ENCODE peak calls at places on chromosomes 3 and 15, in eight cellular contexts. C is midbrain; E is activated gamma-delta T cell treated with Interleukin-2 at 50 U/mL for 16 hours; M is CD4-positive, CD25-positive, alpha-beta regulatory T cell; T is NCI-H774; N is foreskin fibroblast; H is AG04450; X is stimulated activated CD8-positive, alpha-beta memory T cell treated with anti-CD3 and anti-CD28 coated beads, Interleukin-12 subunit alpha, Interleukin-12 subunit beta, amount 100 ng/mL, for 4 hours. L is an unnamed sample.
A peak's percentile ranks its signal among the peaks of the same experiment; 100 is the strongest.

GRCh38 chr3:37243811-37244748 is 69.7 kb upstream of the LRRFIP2 start:
- DNase-seq in C (peak; percentile 51), E (peak; percentile 25), M (peak; percentile 44), T (no peak), N (peak; percentile 85), H (no peak), X (peak; percentile 17), L (no peak)

GRCh38 chr3:123071146-123071545 is 4.3 kb downstream of the PDIA5 start:
- DNase-seq in C (no peak), E (no peak), M (no peak), T (no peak), N (no peak), H (no peak), X (no peak), L (no peak)

GRCh38 chr15:25237291-25237978 is 201.4 kb downstream of the UBE3A start:
- DNase-seq in C (no peak), E (no peak), M (no peak), T (no peak), N (no peak), H (no peak), X (no peak), L (no peak)

GRCh38 chr3:118495243-118495642 is 539.4 kb downstream of the IGSF11 start:
- DNase-seq in C (no peak), E (no peak), M (no peak), T (no peak), N (no peak), H (no peak), X (no peak), L (no peak)

GRCh38 chr3:41693799-41694198 is 268.1 kb downstream of the ULK4 start:
- DNase-seq in C (no peak), E (no peak), M (no peak), T (no peak), N (no peak), H (no peak), X (no peak), L (no peak)

GRCh38 chr3:127729556-127730056 is 56.9 kb downstream of the ABTB1 start:
- DNase-seq in C (no peak), E (no peak), M (no peak), T (no peak), N (no peak), H (no peak), X (no peak), L (no peak)

GRCh38 chr3:140153736-140154135 is 218.8 kb downstream of the CLSTN2 start:
- DNase-seq in C (no peak), E (no peak), M (no peak), T (no peak), N (no peak), H (no peak), X (no peak), L (no peak)

GRCh38 chr3:25041871-25042584 is 386.0 kb upstream of the RARB start:
- DNase-seq in C (no peak), E (no peak), M (no peak), T (no peak), N (no peak), H (no peak), X (no peak), L (no peak)

GRCh38 chr15:77642019-77642418 is 9.3 kb upstream of the LINGO1 start:
- DNase-seq in C (no peak), E (no peak), M (no peak), T (no peak), N (no peak), H (no peak), X (no peak), L (peak; percentile 42)

GRCh38 chr3:16124636-16125035 is 49.8 kb upstream of the GALNT15 start:
- DNase-seq in C (no peak), E (no peak), M (no peak), T (no peak), N (peak; percentile 97), H (peak; percentile 97), X (no peak), L (no peak)

GRCh38 chr15:44712108-44713005 is 1.0 kb downstream of the B2M start:
- DNase-seq in C (peak; percentile 58), E (peak; percentile 61), M (peak; percentile 86), T (peak; percentile 10), N (peak; percentile 64), H (peak; percentile 50), X (no peak), L (peak; percentile 41)

GRCh38 chr3:69012836-69013255 is 638 bp downstream of the EOGT start:
- DNase-seq in C (peak; percentile 12), E (no peak), M (peak; percentile 38), T (no peak), N (peak; percentile 46), H (no peak), X (no peak), L (no peak)